ENCODE peak calls at places on chromosomes 4 and X, in eight cellular contexts. One of them, this sample, is unnamed.

GRCh38 chrX:37921758-37922157 is 74.4 kb upstream of the DYNLT3 start:
- DNase-seq in CD8-positive, alpha-beta T cell: no peak
- DNase-seq in esophagus muscularis mucosa: no peak
- DNase-seq in foreskin keratinocyte: peak; percentile 82
- DNase-seq in right lobe of liver: no peak
- DNase-seq in GM23248: peak; percentile 73
- DNase-seq in PC-9: no peak
- DNase-seq in AG04450: no peak
- DNase-seq in this sample: no peak

GRCh38 chr4:74675673-74676279 is 118.5 kb downstream of the BTC start:
- DNase-seq in GM23248: peak; percentile 83
- DNase-seq in AG04450: peak; percentile 38
- DNase-seq in esophagus muscularis mucosa: no peak
- DNase-seq in foreskin keratinocyte: peak; percentile 63
- DNase-seq in CD8-positive, alpha-beta T cell: no peak
- DNase-seq in right lobe of liver: no peak
- DNase-seq in PC-9: no peak
- DNase-seq in this sample: no peak

GRCh38 chr4:15466596-15466995 is 3.1 kb upstream of the CC2D2A start:
- DNase-seq in foreskin keratinocyte: no peak
- DNase-seq in esophagus muscularis mucosa: no peak
- DNase-seq in GM23248: no peak
- DNase-seq in right lobe of liver: no peak
- DNase-seq in CD8-positive, alpha-beta T cell: no peak
- DNase-seq in PC-9: no peak
- DNase-seq in AG04450: no peak
- DNase-seq in this sample: no peak

GRCh38 chr4:75025432-75025831 is 92.5 kb downstream of the PARM1 start:
- DNase-seq in AG04450: no peak
- DNase-seq in right lobe of liver: no peak
- DNase-seq in esophagus muscularis mucosa: no peak
- DNase-seq in PC-9: no peak
- DNase-seq in GM23248: no peak
- DNase-seq in CD8-positive, alpha-beta T cell: no peak
- DNase-seq in foreskin keratinocyte: no peak
- DNase-seq in this sample: no peak

GRCh38 chr4:11650801-11651596 is 222.3 kb upstream of the HS3ST1 start:
- DNase-seq in right lobe of liver: no peak
- DNase-seq in foreskin keratinocyte: no peak
- DNase-seq in CD8-positive, alpha-beta T cell: no peak
- DNase-seq in AG04450: peak; percentile 18
- DNase-seq in PC-9: no peak
- DNase-seq in esophagus muscularis mucosa: no peak
- DNase-seq in GM23248: no peak
- DNase-seq in this sample: no peak

GRCh38 chrX:397575-397974 is 10.9 kb upstream of the PPP2R3B start:
- DNase-seq in right lobe of liver: no peak
- DNase-seq in GM23248: no peak
- DNase-seq in AG04450: no peak
- DNase-seq in foreskin keratinocyte: no peak
- DNase-seq in CD8-positive, alpha-beta T cell: no peak
- DNase-seq in PC-9: no peak
- DNase-seq in esophagus muscularis mucosa: no peak
- DNase-seq in this sample: no peak

GRCh38 chrX:48083212-48083611 is 11.8 kb upstream of the ZNF630 start:
- DNase-seq in PC-9: no peak
- DNase-seq in foreskin keratinocyte: peak; percentile 15
- DNase-seq in AG04450: peak; percentile 2
- DNase-seq in right lobe of liver: peak; percentile 20
- DNase-seq in GM23248: peak; percentile 61
- DNase-seq in CD8-positive, alpha-beta T cell: peak; percentile 21
- DNase-seq in esophagus muscularis mucosa: no peak
- DNase-seq in this sample: peak; percentile 21

GRCh38 chr4:186845137-186845842 is 121.6 kb upstream of the FAT1 start:
- DNase-seq in PC-9: peak; percentile 74
- DNase-seq in esophagus muscularis mucosa: no peak
- DNase-seq in GM23248: peak; percentile 87
- DNase-seq in right lobe of liver: no peak
- DNase-seq in CD8-positive, alpha-beta T cell: no peak
- DNase-seq in foreskin keratinocyte: peak; percentile 94
- DNase-seq in AG04450: peak; percentile 82
- DNase-seq in this sample: peak; percentile 98

GRCh38 chr4:61918507-61919462 is 718.7 kb downstream of the ADGRL3 start:
- DNase-seq in GM23248: no peak
- DNase-seq in esophagus muscularis mucosa: no peak
- DNase-seq in AG04450: no peak
- DNase-seq in PC-9: no peak
- DNase-seq in foreskin keratinocyte: no peak
- DNase-seq in CD8-positive, alpha-beta T cell: no peak
- DNase-seq in right lobe of liver: no peak
- DNase-seq in this sample: no peak

GRCh38 chr4:56741595-56741994 is 60.5 kb upstream of the HOPX start:
- DNase-seq in AG04450: no peak
- DNase-seq in esophagus muscularis mucosa: no peak
- DNase-seq in CD8-positive, alpha-beta T cell: no peak
- DNase-seq in GM23248: no peak
- DNase-seq in right lobe of liver: no peak
- DNase-seq in PC-9: no peak
- DNase-seq in foreskin keratinocyte: no peak
- DNase-seq in this sample: no peak

GRCh38 chr4:152112887-152113286 is 352.1 kb upstream of the GATB start:
- DNase-seq in CD8-positive, alpha-beta T cell: no peak
- DNase-seq in esophagus muscularis mucosa: peak; percentile 83
- DNase-seq in PC-9: no peak
- DNase-seq in right lobe of liver: no peak
- DNase-seq in foreskin keratinocyte: no peak
- DNase-seq in GM23248: no peak
- DNase-seq in AG04450: no peak
- DNase-seq in this sample: no peak

GRCh38 chr4:107658400-107659326 is 61.4 kb downstream of the PAPSS1 start:
- DNase-seq in esophagus muscularis mucosa: no peak
- DNase-seq in GM23248: no peak
- DNase-seq in foreskin keratinocyte: no peak
- DNase-seq in right lobe of liver: no peak
- DNase-seq in CD8-positive, alpha-beta T cell: no peak
- DNase-seq in PC-9: no peak
- DNase-seq in AG04450: no peak
- DNase-seq in this sample: no peak

GRCh38 chr4:39353478-39354177 is 12.5 kb downstream of the RFC1 start:
- DNase-seq in right lobe of liver: no peak
- DNase-seq in AG04450: no peak
- DNase-seq in PC-9: no peak
- DNase-seq in CD8-positive, alpha-beta T cell: no peak
- DNase-seq in esophagus muscularis mucosa: no peak
- DNase-seq in GM23248: peak; percentile 74
- DNase-seq in foreskin keratinocyte: peak; percentile 58
- DNase-seq in this sample: no peak

GRCh38 chr4:59608466-59608865 is 1591.7 kb upstream of the ADGRL3 start:
- DNase-seq in PC-9: no peak
- DNase-seq in AG04450: no peak
- DNase-seq in foreskin keratinocyte: peak; percentile 62
- DNase-seq in CD8-positive, alpha-beta T cell: no peak
- DNase-seq in GM23248: no peak
- DNase-seq in esophagus muscularis mucosa: no peak
- DNase-seq in right lobe of liver: no peak
- DNase-seq in this sample: no peak

GRCh38 chrX:17032351-17032750 is 85.9 kb downstream of the REPS2 start:
- DNase-seq in esophagus muscularis mucosa: no peak
- DNase-seq in PC-9: peak; percentile 70
- DNase-seq in AG04450: no peak
- DNase-seq in CD8-positive, alpha-beta T cell: no peak
- DNase-seq in foreskin keratinocyte: peak; percentile 54
- DNase-seq in GM23248: peak; percentile 59
- DNase-seq in right lobe of liver: no peak
- DNase-seq in this sample: no peak

GRCh38 chr4:185792384-185793146 is 19.4 kb downstream of the SORBS2 start:
- DNase-seq in GM23248: peak; percentile 81
- DNase-seq in PC-9: peak; percentile 85
- DNase-seq in CD8-positive, alpha-beta T cell: no peak
- DNase-seq in esophagus muscularis mucosa: peak; percentile 10
- DNase-seq in right lobe of liver: no peak
- DNase-seq in AG04450: peak; percentile 89
- DNase-seq in foreskin keratinocyte: peak; percentile 87
- DNase-seq in this sample: peak; percentile 81

GRCh38 chrX:82711432-82711831 is 796.7 kb upstream of the POU3F4 start:
- DNase-seq in right lobe of liver: no peak
- DNase-seq in CD8-positive, alpha-beta T cell: no peak
- DNase-seq in GM23248: no peak
- DNase-seq in AG04450: no peak
- DNase-seq in PC-9: no peak
- DNase-seq in esophagus muscularis mucosa: no peak
- DNase-seq in foreskin keratinocyte: no peak
- DNase-seq in this sample: no peak

GRCh38 chr4:138845051-138845450 is 170.5 kb upstream of the NOCT start:
- DNase-seq in right lobe of liver: no peak
- DNase-seq in GM23248: no peak
- DNase-seq in PC-9: no peak
- DNase-seq in esophagus muscularis mucosa: no peak
- DNase-seq in CD8-positive, alpha-beta T cell: no peak
- DNase-seq in foreskin keratinocyte: no peak
- DNase-seq in AG04450: no peak
- DNase-seq in this sample: no peak

GRCh38 chrX:7586126-7586525 is 256.8 kb upstream of the VCX start:
- DNase-seq in esophagus muscularis mucosa: no peak
- DNase-seq in foreskin keratinocyte: no peak
- DNase-seq in AG04450: no peak
- DNase-seq in GM23248: peak; percentile 62
- DNase-seq in CD8-positive, alpha-beta T cell: no peak
- DNase-seq in right lobe of liver: no peak
- DNase-seq in PC-9: no peak
- DNase-seq in this sample: no peak

GRCh38 chr4:113635739-113636437 is 125.7 kb downstream of the CAMK2D start:
- DNase-seq in GM23248: no peak
- DNase-seq in PC-9: peak; percentile 37
- DNase-seq in esophagus muscularis mucosa: no peak
- DNase-seq in CD8-positive, alpha-beta T cell: no peak
- DNase-seq in right lobe of liver: no peak
- DNase-seq in AG04450: peak; percentile 49
- DNase-seq in foreskin keratinocyte: peak; percentile 55
- DNase-seq in this sample: peak; percentile 11

GRCh38 chrX:133412665-133413064 is 2.6 kb downstream of the GPC4 start:
- DNase-seq in CD8-positive, alpha-beta T cell: no peak
- DNase-seq in right lobe of liver: no peak
- DNase-seq in PC-9: no peak
- DNase-seq in esophagus muscularis mucosa: no peak
- DNase-seq in AG04450: no peak
- DNase-seq in GM23248: no peak
- DNase-seq in foreskin keratinocyte: no peak
- DNase-seq in this sample: no peak
- H3K27ac ChIP-seq in CD8-positive, alpha-beta T cell: no peak overlapping the region
- H3K27ac ChIP-seq in right lobe of liver: no peak overlapping the region
- H3K27ac ChIP-seq in PC-9: no peak overlapping the region
- H3K27ac ChIP-seq in esophagus muscularis mucosa: peak overlapping the region; percentile 89
- H3K27ac ChIP-seq in AG04450: no peak overlapping the region
- H3K27ac ChIP-seq in GM23248: no peak overlapping the region
- H3K27ac ChIP-seq in foreskin keratinocyte: no peak overlapping the region
- H3K27ac ChIP-seq in this sample: peak overlapping the region; percentile 79

GRCh38 chrX:107447642-107448041 is 1.8 kb upstream of the FRMPD3 start:
- DNase-seq in foreskin keratinocyte: no peak
- DNase-seq in GM23248: peak; percentile 5
- DNase-seq in AG04450: no peak
- DNase-seq in CD8-positive, alpha-beta T cell: no peak
- DNase-seq in PC-9: no peak
- DNase-seq in esophagus muscularis mucosa: no peak
- DNase-seq in right lobe of liver: no peak
- DNase-seq in this sample: no peak

GRCh38 chrX:107451754-107452153 is 2.3 kb downstream of the FRMPD3 start:
- DNase-seq in GM23248: no peak
- DNase-seq in right lobe of liver: no peak
- DNase-seq in foreskin keratinocyte: no peak
- DNase-seq in esophagus muscularis mucosa: no peak
- DNase-seq in PC-9: no peak
- DNase-seq in CD8-positive, alpha-beta T cell: no peak
- DNase-seq in AG04450: no peak
- DNase-seq in this sample: no peak

GRCh38 chrX:107450823-107451509 is 1.5 kb downstream of the FRMPD3 start:
- DNase-seq in AG04450: no peak
- DNase-seq in PC-9: no peak
- DNase-seq in right lobe of liver: no peak
- DNase-seq in GM23248: peak; percentile 31
- DNase-seq in esophagus muscularis mucosa: no peak
- DNase-seq in CD8-positive, alpha-beta T cell: no peak
- DNase-seq in foreskin keratinocyte: no peak
- DNase-seq in this sample: no peak

GRCh38 chrX:107449490-107450175 is at the start of gene FRMPD3:
- DNase-seq in right lobe of liver: no peak
- DNase-seq in esophagus muscularis mucosa: no peak
- DNase-seq in GM23248: peak; percentile 39
- DNase-seq in AG04450: no peak
- DNase-seq in PC-9: no peak
- DNase-seq in CD8-positive, alpha-beta T cell: no peak
- DNase-seq in foreskin keratinocyte: no peak
- DNase-seq in this sample: no peak

GRCh38 chrX:107448625-107449468 is 605 bp upstream of the FRMPD3 start:
- DNase-seq in CD8-positive, alpha-beta T cell: no peak
- DNase-seq in PC-9: no peak
- DNase-seq in GM23248: peak; percentile 14
- DNase-seq in foreskin keratinocyte: no peak
- DNase-seq in AG04450: no peak
- DNase-seq in esophagus muscularis mucosa: no peak
- DNase-seq in right lobe of liver: no peak
- DNase-seq in this sample: no peak
- H3K27ac ChIP-seq in CD8-positive, alpha-beta T cell: no peak overlapping the region
- H3K27ac ChIP-seq in PC-9: no peak overlapping the region
- H3K27ac ChIP-seq in GM23248: no peak overlapping the region
- H3K27ac ChIP-seq in foreskin keratinocyte: no peak overlapping the region
- H3K27ac ChIP-seq in AG04450: no peak overlapping the region
- H3K27ac ChIP-seq in esophagus muscularis mucosa: no peak overlapping the region
- H3K27ac ChIP-seq in right lobe of liver: no peak overlapping the region
- H3K27ac ChIP-seq in this sample: no peak overlapping the region

GRCh38 chrX:74461384-74461783 is 40.1 kb downstream of the SLC16A2 start:
- DNase-seq in esophagus muscularis mucosa: no peak
- DNase-seq in right lobe of liver: no peak
- DNase-seq in CD8-positive, alpha-beta T cell: no peak
- DNase-seq in PC-9: no peak
- DNase-seq in foreskin keratinocyte: no peak
- DNase-seq in GM23248: peak; percentile 16
- DNase-seq in AG04450: no peak
- DNase-seq in this sample: no peak

GRCh38 chrX:74464722-74465121 is 43.4 kb downstream of the SLC16A2 start:
- DNase-seq in right lobe of liver: no peak
- DNase-seq in CD8-positive, alpha-beta T cell: no peak
- DNase-seq in PC-9: no peak
- DNase-seq in AG04450: no peak
- DNase-seq in foreskin keratinocyte: no peak
- DNase-seq in esophagus muscularis mucosa: no peak
- DNase-seq in GM23248: no peak
- DNase-seq in this sample: no peak

GRCh38 chrX:74467656-74468055 is 46.4 kb downstream of the SLC16A2 start:
- DNase-seq in CD8-positive, alpha-beta T cell: no peak
- DNase-seq in esophagus muscularis mucosa: no peak
- DNase-seq in PC-9: no peak
- DNase-seq in GM23248: no peak
- DNase-seq in foreskin keratinocyte: no peak
- DNase-seq in AG04450: no peak
- DNase-seq in right lobe of liver: no peak
- DNase-seq in this sample: no peak

GRCh38 chrX:74465424-74465823 is 44.1 kb downstream of the SLC16A2 start:
- DNase-seq in CD8-positive, alpha-beta T cell: no peak
- DNase-seq in right lobe of liver: no peak
- DNase-seq in GM23248: peak; percentile 55
- DNase-seq in PC-9: no peak
- DNase-seq in foreskin keratinocyte: no peak
- DNase-seq in esophagus muscularis mucosa: no peak
- DNase-seq in AG04450: no peak
- DNase-seq in this sample: no peak
- H3K27ac ChIP-seq in CD8-positive, alpha-beta T cell: no peak overlapping the region
- H3K27ac ChIP-seq in right lobe of liver: no peak overlapping the region
- H3K27ac ChIP-seq in GM23248: no peak overlapping the region
- H3K27ac ChIP-seq in PC-9: no peak overlapping the region
- H3K27ac ChIP-seq in foreskin keratinocyte: no peak overlapping the region
- H3K27ac ChIP-seq in esophagus muscularis mucosa: no peak overlapping the region
- H3K27ac ChIP-seq in AG04450: no peak overlapping the region
- H3K27ac ChIP-seq in this sample: no peak overlapping the region

GRCh38 chr4:112127048-112127637 is 18.1 kb upstream of the FAM241A start:
- DNase-seq in right lobe of liver: no peak
- DNase-seq in esophagus muscularis mucosa: no peak
- DNase-seq in CD8-positive, alpha-beta T cell: no peak
- DNase-seq in GM23248: peak; percentile 21
- DNase-seq in AG04450: no peak
- DNase-seq in foreskin keratinocyte: no peak
- DNase-seq in PC-9: no peak
- DNase-seq in this sample: no peak
- H3K27ac ChIP-seq in right lobe of liver: no peak overlapping the region
- H3K27ac ChIP-seq in esophagus muscularis mucosa: no peak overlapping the region
- H3K27ac ChIP-seq in CD8-positive, alpha-beta T cell: no peak overlapping the region
- H3K27ac ChIP-seq in GM23248: peak overlapping the region; percentile 32
- H3K27ac ChIP-seq in AG04450: no peak overlapping the region
- H3K27ac ChIP-seq in foreskin keratinocyte: no peak overlapping the region
- H3K27ac ChIP-seq in PC-9: no peak overlapping the region
- H3K27ac ChIP-seq in this sample: no peak overlapping the region

This sample was measured in SJSA1.